ENCODE peak calls at places on chromosome 2, in four cellular contexts. C is ELR, K is NCI-H2029, X is posterior vena cava. H is an unnamed sample.

GRCh38 chr2:175744000-175744399 is 258.1 kb downstream of the LNPK start:
- DNase-seq in X (no peak), K (no peak), C (no peak), H (no peak)

GRCh38 chr2:241888641-241889040 is 19.1 kb downstream of the RTP5 start:
- DNase-seq in C (no peak), X (no peak), K (no peak), H (no peak)

GRCh38 chr2:240405133-240405532 is 30.3 kb upstream of the GPC1 start:
- DNase-seq in C (no peak), K (no peak), X (peak), H (no peak)

GRCh38 chr2:208426414-208426813 is 19.8 kb downstream of the PTH2R start:
- DNase-seq in K (no peak), C (no peak), X (no peak), H (no peak)

GRCh38 chr2:140835079-140835478 is 1295.7 kb downstream of the LRP1B start:
- DNase-seq in C (no peak), K (no peak), X (no peak), H (no peak)

GRCh38 chr2:37283207-37283606 is 41.4 kb downstream of the PRKD3 start:
- DNase-seq in C (peak), K (no peak), X (no peak), H (no peak)

GRCh38 chr2:210577263-210578071 is 21.1 kb downstream of the CPS1 start:
- DNase-seq in X (no peak), C (peak), K (no peak), H (no peak)

GRCh38 chr2:25253153-25253617 is 84.8 kb upstream of the POMC start:
- DNase-seq in K (no peak), C (no peak), X (no peak), H (no peak)

GRCh38 chr2:222797871-222798270 is 63.0 kb upstream of the ACSL3 start:
- DNase-seq in X (no peak), K (no peak), C (peak), H (no peak)

GRCh38 chr2:20838016-20838415 is 15.1 kb upstream of the LDAH start:
- DNase-seq in C (no peak), X (no peak), K (no peak), H (no peak)

GRCh38 chr2:883260-884026 is 67.2 kb upstream of the SNTG2 start:
- DNase-seq in K (no peak), X (no peak), C (no peak), H (no peak)